ENCODE peak calls at places on chromosomes 4 and X, in eight cellular contexts. One of them, this sample, is unnamed.

GRCh38 chr4:108473163-108473720 is 147.1 kb upstream of the RPL34 start:
- DNase-seq in right lobe of liver: no peak
- DNase-seq in fibroblast of mammary gland: peak; percentile 12
- DNase-seq in OCI-LY7: no peak
- DNase-seq in lower lobe of right lung: no peak
- DNase-seq in heart right ventricle: no peak
- DNase-seq in choroid plexus epithelial cell: peak; percentile 67
- DNase-seq in HFF-Myc: no peak
- DNase-seq in this sample: peak; percentile 44

GRCh38 chr4:56804551-56804950 is 16.9 kb downstream of the SPINK2 start:
- DNase-seq in fibroblast of mammary gland: peak; percentile 40
- DNase-seq in heart right ventricle: no peak
- DNase-seq in right lobe of liver: no peak
- DNase-seq in choroid plexus epithelial cell: peak; percentile 69
- DNase-seq in lower lobe of right lung: no peak
- DNase-seq in HFF-Myc: no peak
- DNase-seq in OCI-LY7: no peak
- DNase-seq in this sample: peak; percentile 92

GRCh38 chr4:158005021-158005420 is 167.8 kb downstream of the GASK1B start:
- DNase-seq in choroid plexus epithelial cell: no peak
- DNase-seq in heart right ventricle: no peak
- DNase-seq in right lobe of liver: no peak
- DNase-seq in lower lobe of right lung: no peak
- DNase-seq in OCI-LY7: no peak
- DNase-seq in fibroblast of mammary gland: no peak
- DNase-seq in HFF-Myc: no peak
- DNase-seq in this sample: no peak

GRCh38 chr4:109942292-109942926 is 29.7 kb downstream of the EGF start:
- DNase-seq in heart right ventricle: no peak
- DNase-seq in right lobe of liver: peak; percentile 44
- DNase-seq in fibroblast of mammary gland: peak; percentile 8
- DNase-seq in choroid plexus epithelial cell: peak; percentile 37
- DNase-seq in lower lobe of right lung: no peak
- DNase-seq in OCI-LY7: no peak
- DNase-seq in HFF-Myc: no peak
- DNase-seq in this sample: no peak

GRCh38 chr4:153969542-153969941 is 180.7 kb upstream of the SFRP2 start:
- DNase-seq in OCI-LY7: no peak
- DNase-seq in heart right ventricle: no peak
- DNase-seq in HFF-Myc: no peak
- DNase-seq in fibroblast of mammary gland: peak; percentile 71
- DNase-seq in choroid plexus epithelial cell: no peak
- DNase-seq in right lobe of liver: no peak
- DNase-seq in lower lobe of right lung: no peak
- DNase-seq in this sample: no peak

GRCh38 chr4:75596061-75596460 is 34.3 kb downstream of the CDKL2 start:
- DNase-seq in OCI-LY7: no peak
- DNase-seq in lower lobe of right lung: no peak
- DNase-seq in heart right ventricle: no peak
- DNase-seq in fibroblast of mammary gland: no peak
- DNase-seq in right lobe of liver: no peak
- DNase-seq in choroid plexus epithelial cell: no peak
- DNase-seq in HFF-Myc: no peak
- DNase-seq in this sample: no peak

GRCh38 chr4:53361451-53361850 is 4.4 kb downstream of the SCFD2 start:
- DNase-seq in lower lobe of right lung: no peak
- DNase-seq in OCI-LY7: no peak
- DNase-seq in heart right ventricle: no peak
- DNase-seq in choroid plexus epithelial cell: peak; percentile 41
- DNase-seq in right lobe of liver: no peak
- DNase-seq in fibroblast of mammary gland: peak; percentile 28
- DNase-seq in HFF-Myc: no peak
- DNase-seq in this sample: no peak

GRCh38 chr4:185209031-185209851 is at the start of gene SNX25:
- DNase-seq in lower lobe of right lung: peak; percentile 92
- DNase-seq in heart right ventricle: peak; percentile 85
- DNase-seq in fibroblast of mammary gland: peak; percentile 58
- DNase-seq in choroid plexus epithelial cell: peak; percentile 82
- DNase-seq in HFF-Myc: no peak
- DNase-seq in right lobe of liver: peak; percentile 94
- DNase-seq in OCI-LY7: peak; percentile 91
- DNase-seq in this sample: peak; percentile 64

GRCh38 chr4:37970702-37971101 is 10.5 kb downstream of the PTTG2 start:
- DNase-seq in lower lobe of right lung: peak; percentile 86
- DNase-seq in choroid plexus epithelial cell: peak; percentile 60
- DNase-seq in right lobe of liver: peak; percentile 73
- DNase-seq in heart right ventricle: peak; percentile 80
- DNase-seq in OCI-LY7: peak; percentile 64
- DNase-seq in HFF-Myc: no peak
- DNase-seq in fibroblast of mammary gland: peak; percentile 42
- DNase-seq in this sample: peak; percentile 35

GRCh38 chrX:140672840-140673731 is 36.5 kb upstream of the LINC00632 start:
- DNase-seq in OCI-LY7: no peak
- DNase-seq in lower lobe of right lung: no peak
- DNase-seq in HFF-Myc: no peak
- DNase-seq in heart right ventricle: no peak
- DNase-seq in fibroblast of mammary gland: no peak
- DNase-seq in choroid plexus epithelial cell: no peak
- DNase-seq in right lobe of liver: no peak
- DNase-seq in this sample: no peak

GRCh38 chr4:164467493-164467892 is 286.4 kb upstream of the SMIM31 start:
- DNase-seq in lower lobe of right lung: no peak
- DNase-seq in heart right ventricle: no peak
- DNase-seq in right lobe of liver: no peak
- DNase-seq in OCI-LY7: no peak
- DNase-seq in fibroblast of mammary gland: no peak
- DNase-seq in choroid plexus epithelial cell: no peak
- DNase-seq in HFF-Myc: no peak
- DNase-seq in this sample: no peak

GRCh38 chr4:175947117-175947722 is 118.4 kb upstream of the WDR17 start:
- DNase-seq in OCI-LY7: peak; percentile 51
- DNase-seq in fibroblast of mammary gland: peak; percentile 44
- DNase-seq in right lobe of liver: no peak
- DNase-seq in lower lobe of right lung: no peak
- DNase-seq in HFF-Myc: no peak
- DNase-seq in choroid plexus epithelial cell: peak; percentile 66
- DNase-seq in heart right ventricle: no peak
- DNase-seq in this sample: peak; percentile 21

GRCh38 chrX:131170148-131170547 is 112.0 kb downstream of the ARHGAP36 start:
- DNase-seq in heart right ventricle: no peak
- DNase-seq in HFF-Myc: no peak
- DNase-seq in OCI-LY7: no peak
- DNase-seq in choroid plexus epithelial cell: no peak
- DNase-seq in lower lobe of right lung: no peak
- DNase-seq in fibroblast of mammary gland: no peak
- DNase-seq in right lobe of liver: no peak
- DNase-seq in this sample: no peak

GRCh38 chrX:153669174-153669890 is 4.3 kb downstream of the PNCK start:
- DNase-seq in fibroblast of mammary gland: peak; percentile 10
- DNase-seq in right lobe of liver: no peak
- DNase-seq in HFF-Myc: no peak
- DNase-seq in choroid plexus epithelial cell: peak; percentile 14
- DNase-seq in OCI-LY7: peak; percentile 46
- DNase-seq in heart right ventricle: no peak
- DNase-seq in lower lobe of right lung: no peak
- DNase-seq in this sample: peak; percentile 20

GRCh38 chr4:52889778-52890400 is 27.8 kb downstream of the RASL11B start:
- DNase-seq in HFF-Myc: no peak
- DNase-seq in lower lobe of right lung: no peak
- DNase-seq in OCI-LY7: no peak
- DNase-seq in fibroblast of mammary gland: peak; percentile 21
- DNase-seq in heart right ventricle: no peak
- DNase-seq in right lobe of liver: no peak
- DNase-seq in choroid plexus epithelial cell: peak; percentile 23
- DNase-seq in this sample: no peak

GRCh38 chr4:139904406-139904805 is 238.8 kb downstream of the MGST2 start:
- DNase-seq in right lobe of liver: no peak
- DNase-seq in HFF-Myc: no peak
- DNase-seq in OCI-LY7: no peak
- DNase-seq in fibroblast of mammary gland: no peak
- DNase-seq in heart right ventricle: no peak
- DNase-seq in choroid plexus epithelial cell: no peak
- DNase-seq in lower lobe of right lung: no peak
- DNase-seq in this sample: no peak

GRCh38 chr4:16794816-16795445 is 103.5 kb downstream of the LDB2 start:
- DNase-seq in HFF-Myc: peak; percentile 30
- DNase-seq in choroid plexus epithelial cell: peak; percentile 77
- DNase-seq in fibroblast of mammary gland: peak; percentile 71
- DNase-seq in OCI-LY7: peak; percentile 37
- DNase-seq in heart right ventricle: peak; percentile 80
- DNase-seq in right lobe of liver: peak; percentile 85
- DNase-seq in lower lobe of right lung: no peak
- DNase-seq in this sample: peak; percentile 22

GRCh38 chrX:147912093-147912801 is 528 bp downstream of the FMR1 start:
- DNase-seq in HFF-Myc: no peak
- DNase-seq in right lobe of liver: peak; percentile 28
- DNase-seq in OCI-LY7: peak; percentile 68
- DNase-seq in choroid plexus epithelial cell: peak; percentile 55
- DNase-seq in fibroblast of mammary gland: peak; percentile 31
- DNase-seq in lower lobe of right lung: peak; percentile 39
- DNase-seq in heart right ventricle: peak; percentile 6
- DNase-seq in this sample: peak; percentile 10

GRCh38 chr4:186486172-186486571 is 69.2 kb downstream of the MTNR1A start:
- DNase-seq in HFF-Myc: no peak
- DNase-seq in lower lobe of right lung: no peak
- DNase-seq in choroid plexus epithelial cell: peak; percentile 12
- DNase-seq in heart right ventricle: no peak
- DNase-seq in right lobe of liver: no peak
- DNase-seq in fibroblast of mammary gland: no peak
- DNase-seq in OCI-LY7: no peak
- DNase-seq in this sample: no peak

GRCh38 chrX:81259008-81259713 is 57.3 kb downstream of the SH3BGRL start:
- DNase-seq in choroid plexus epithelial cell: peak; percentile 73
- DNase-seq in fibroblast of mammary gland: peak; percentile 38
- DNase-seq in right lobe of liver: no peak
- DNase-seq in HFF-Myc: peak; percentile 27
- DNase-seq in OCI-LY7: no peak
- DNase-seq in lower lobe of right lung: no peak
- DNase-seq in heart right ventricle: peak; percentile 4
- DNase-seq in this sample: peak; percentile 0

GRCh38 chr4:13364178-13364577 is 120.0 kb downstream of the RAB28 start:
- DNase-seq in lower lobe of right lung: no peak
- DNase-seq in right lobe of liver: no peak
- DNase-seq in OCI-LY7: no peak
- DNase-seq in fibroblast of mammary gland: no peak
- DNase-seq in choroid plexus epithelial cell: no peak
- DNase-seq in HFF-Myc: no peak
- DNase-seq in heart right ventricle: no peak
- DNase-seq in this sample: no peak

GRCh38 chrX:116317409-116317808 is 119.0 kb upstream of the SLC6A14 start:
- DNase-seq in choroid plexus epithelial cell: peak; percentile 81
- DNase-seq in fibroblast of mammary gland: peak; percentile 48
- DNase-seq in right lobe of liver: no peak
- DNase-seq in OCI-LY7: no peak
- DNase-seq in heart right ventricle: peak; percentile 4
- DNase-seq in lower lobe of right lung: peak; percentile 59
- DNase-seq in HFF-Myc: peak; percentile 0
- DNase-seq in this sample: no peak

GRCh38 chr4:106208481-106209460 is 107.2 kb downstream of the TBCK start:
- DNase-seq in fibroblast of mammary gland: no peak
- DNase-seq in heart right ventricle: no peak
- DNase-seq in HFF-Myc: no peak
- DNase-seq in lower lobe of right lung: peak; percentile 44
- DNase-seq in OCI-LY7: no peak
- DNase-seq in choroid plexus epithelial cell: no peak
- DNase-seq in right lobe of liver: peak; percentile 48
- DNase-seq in this sample: no peak

GRCh38 chrX:43878902-43879526 is 3.2 kb downstream of the MAOB start:
- DNase-seq in fibroblast of mammary gland: no peak
- DNase-seq in heart right ventricle: no peak
- DNase-seq in OCI-LY7: no peak
- DNase-seq in right lobe of liver: no peak
- DNase-seq in lower lobe of right lung: no peak
- DNase-seq in choroid plexus epithelial cell: no peak
- DNase-seq in HFF-Myc: no peak
- DNase-seq in this sample: no peak

GRCh38 chrX:43882294-43882681 is at the start of gene MAOB:
- DNase-seq in lower lobe of right lung: peak; percentile 46
- DNase-seq in right lobe of liver: peak; percentile 74
- DNase-seq in OCI-LY7: no peak
- DNase-seq in fibroblast of mammary gland: peak; percentile 2
- DNase-seq in heart right ventricle: peak; percentile 42
- DNase-seq in choroid plexus epithelial cell: no peak
- DNase-seq in HFF-Myc: no peak
- DNase-seq in this sample: no peak

GRCh38 chrX:43880439-43880838 is 1.8 kb downstream of the MAOB start:
- DNase-seq in HFF-Myc: no peak
- DNase-seq in OCI-LY7: no peak
- DNase-seq in heart right ventricle: no peak
- DNase-seq in right lobe of liver: no peak
- DNase-seq in lower lobe of right lung: no peak
- DNase-seq in choroid plexus epithelial cell: no peak
- DNase-seq in fibroblast of mammary gland: peak; percentile 6
- DNase-seq in this sample: no peak

GRCh38 chrX:43885617-43886016 is 3.4 kb upstream of the MAOB start:
- DNase-seq in choroid plexus epithelial cell: no peak
- DNase-seq in lower lobe of right lung: no peak
- DNase-seq in fibroblast of mammary gland: no peak
- DNase-seq in HFF-Myc: no peak
- DNase-seq in right lobe of liver: no peak
- DNase-seq in OCI-LY7: no peak
- DNase-seq in heart right ventricle: no peak
- DNase-seq in this sample: no peak

GRCh38 chrX:43881410-43882293 is 598 bp downstream of the MAOB start:
- DNase-seq in fibroblast of mammary gland: peak; percentile 24
- DNase-seq in choroid plexus epithelial cell: no peak
- DNase-seq in HFF-Myc: no peak
- DNase-seq in OCI-LY7: no peak
- DNase-seq in lower lobe of right lung: no peak
- DNase-seq in right lobe of liver: peak; percentile 35
- DNase-seq in heart right ventricle: no peak
- DNase-seq in this sample: no peak
- H3K4me3 ChIP-seq in fibroblast of mammary gland: peak overlapping the region; percentile 20
- H3K4me3 ChIP-seq in choroid plexus epithelial cell: no peak overlapping the region
- H3K4me3 ChIP-seq in HFF-Myc: no peak overlapping the region
- H3K4me3 ChIP-seq in OCI-LY7: no peak overlapping the region
- H3K4me3 ChIP-seq in lower lobe of right lung: peak overlapping the region; percentile 46
- H3K4me3 ChIP-seq in right lobe of liver: peak overlapping the region; percentile 61
- H3K4me3 ChIP-seq in heart right ventricle: peak overlapping the region; percentile 37
- H3K4me3 ChIP-seq in this sample: no peak overlapping the region

GRCh38 chr4:89331637-89332544 is 24.3 kb upstream of the GPRIN3 start:
- DNase-seq in choroid plexus epithelial cell: no peak
- DNase-seq in lower lobe of right lung: no peak
- DNase-seq in fibroblast of mammary gland: no peak
- DNase-seq in heart right ventricle: no peak
- DNase-seq in HFF-Myc: no peak
- DNase-seq in right lobe of liver: no peak
- DNase-seq in OCI-LY7: no peak
- DNase-seq in this sample: no peak
- H3K4me3 ChIP-seq in choroid plexus epithelial cell: no peak overlapping the region
- H3K4me3 ChIP-seq in lower lobe of right lung: no peak overlapping the region
- H3K4me3 ChIP-seq in fibroblast of mammary gland: no peak overlapping the region
- H3K4me3 ChIP-seq in heart right ventricle: no peak overlapping the region
- H3K4me3 ChIP-seq in HFF-Myc: no peak overlapping the region
- H3K4me3 ChIP-seq in right lobe of liver: no peak overlapping the region
- H3K4me3 ChIP-seq in OCI-LY7: no peak overlapping the region
- H3K4me3 ChIP-seq in this sample: no peak overlapping the region

GRCh38 chrX:23785564-23785963 is 2.6 kb downstream of the SAT1 start:
- DNase-seq in choroid plexus epithelial cell: peak; percentile 12
- DNase-seq in right lobe of liver: no peak
- DNase-seq in OCI-LY7: no peak
- DNase-seq in HFF-Myc: no peak
- DNase-seq in heart right ventricle: no peak
- DNase-seq in fibroblast of mammary gland: no peak
- DNase-seq in lower lobe of right lung: no peak
- DNase-seq in this sample: no peak
- H3K4me3 ChIP-seq in choroid plexus epithelial cell: peak overlapping the region; percentile 16
- H3K4me3 ChIP-seq in right lobe of liver: peak overlapping the region; percentile 67
- H3K4me3 ChIP-seq in OCI-LY7: no peak overlapping the region
- H3K4me3 ChIP-seq in HFF-Myc: no peak overlapping the region
- H3K4me3 ChIP-seq in heart right ventricle: peak overlapping the region; percentile 57
- H3K4me3 ChIP-seq in fibroblast of mammary gland: no peak overlapping the region
- H3K4me3 ChIP-seq in lower lobe of right lung: peak overlapping the region; percentile 64
- H3K4me3 ChIP-seq in this sample: no peak overlapping the region

GRCh38 chr4:85919488-85919887 is 440.4 kb downstream of the MAPK10 start:
- DNase-seq in choroid plexus epithelial cell: no peak
- DNase-seq in lower lobe of right lung: no peak
- DNase-seq in heart right ventricle: no peak
- DNase-seq in right lobe of liver: no peak
- DNase-seq in fibroblast of mammary gland: no peak
- DNase-seq in HFF-Myc: no peak
- DNase-seq in OCI-LY7: no peak
- DNase-seq in this sample: no peak
- H3K4me3 ChIP-seq in choroid plexus epithelial cell: no peak overlapping the region
- H3K4me3 ChIP-seq in lower lobe of right lung: no peak overlapping the region
- H3K4me3 ChIP-seq in heart right ventricle: no peak overlapping the region
- H3K4me3 ChIP-seq in right lobe of liver: no peak overlapping the region
- H3K4me3 ChIP-seq in fibroblast of mammary gland: no peak overlapping the region
- H3K4me3 ChIP-seq in HFF-Myc: no peak overlapping the region
- H3K4me3 ChIP-seq in OCI-LY7: no peak overlapping the region
- H3K4me3 ChIP-seq in this sample: no peak overlapping the region